ENCODE peak calls at places on chromosomes 1 and 21, in nine cellular contexts. One of them, this sample, is unnamed.
A peak's percentile ranks its signal among the peaks of the same experiment; 100 is the strongest.

GRCh38 chr1:41003640-41004220 is 17.8 kb downstream of the SLFNL1 start:
- DNase-seq in brain microvascular endothelial cell: peak; percentile 100
- DNase-seq in AG04450: peak; percentile 97
- DNase-seq in tibial nerve: peak; percentile 96
- DNase-seq in hepatocyte: peak; percentile 93
- DNase-seq in uterus: peak; percentile 90
- DNase-seq in effector memory CD4-positive, alpha-beta T cell: peak; percentile 50
- DNase-seq in RWPE1: peak; percentile 96
- DNase-seq in breast epithelium: peak; percentile 86
- DNase-seq in this sample: peak; percentile 94

GRCh38 chr1:175514309-175515001 is 228.9 kb downstream of the TNR start:
- DNase-seq in brain microvascular endothelial cell: no peak
- DNase-seq in AG04450: no peak
- DNase-seq in tibial nerve: no peak
- DNase-seq in hepatocyte: no peak
- DNase-seq in uterus: no peak
- DNase-seq in effector memory CD4-positive, alpha-beta T cell: no peak
- DNase-seq in RWPE1: no peak
- DNase-seq in breast epithelium: no peak
- DNase-seq in this sample: no peak

GRCh38 chr1:77718181-77718580 is 35.7 kb upstream of the ZZZ3 start:
- DNase-seq in brain microvascular endothelial cell: no peak
- DNase-seq in AG04450: no peak
- DNase-seq in tibial nerve: no peak
- DNase-seq in hepatocyte: no peak
- DNase-seq in uterus: no peak
- DNase-seq in effector memory CD4-positive, alpha-beta T cell: no peak
- DNase-seq in RWPE1: no peak
- DNase-seq in breast epithelium: no peak
- DNase-seq in this sample: no peak

GRCh38 chr1:16162163-16162822 is 6.4 kb upstream of the EPHA2 start:
- DNase-seq in brain microvascular endothelial cell: no peak
- DNase-seq in AG04450: no peak
- DNase-seq in tibial nerve: no peak
- DNase-seq in hepatocyte: peak; percentile 58
- DNase-seq in uterus: no peak
- DNase-seq in effector memory CD4-positive, alpha-beta T cell: peak; percentile 62
- DNase-seq in RWPE1: no peak
- DNase-seq in breast epithelium: no peak
- DNase-seq in this sample: no peak

GRCh38 chr1:194233069-194233468 is 1046.7 kb upstream of the B3GALT2 start:
- DNase-seq in brain microvascular endothelial cell: peak; percentile 5
- DNase-seq in AG04450: no peak
- DNase-seq in tibial nerve: no peak
- DNase-seq in hepatocyte: no peak
- DNase-seq in uterus: no peak
- DNase-seq in effector memory CD4-positive, alpha-beta T cell: no peak
- DNase-seq in RWPE1: no peak
- DNase-seq in breast epithelium: no peak
- DNase-seq in this sample: no peak

GRCh38 chr1:204863024-204863423 is 7.6 kb upstream of the NFASC start:
- DNase-seq in brain microvascular endothelial cell: no peak
- DNase-seq in AG04450: no peak
- DNase-seq in tibial nerve: no peak
- DNase-seq in hepatocyte: no peak
- DNase-seq in uterus: no peak
- DNase-seq in effector memory CD4-positive, alpha-beta T cell: no peak
- DNase-seq in RWPE1: no peak
- DNase-seq in breast epithelium: no peak
- DNase-seq in this sample: no peak

GRCh38 chr1:215566556-215567490 is at the start of gene KCTD3:
- DNase-seq in brain microvascular endothelial cell: peak; percentile 45
- DNase-seq in AG04450: no peak
- DNase-seq in tibial nerve: peak; percentile 46
- DNase-seq in hepatocyte: peak; percentile 82
- DNase-seq in uterus: peak; percentile 79
- DNase-seq in effector memory CD4-positive, alpha-beta T cell: no peak
- DNase-seq in RWPE1: peak; percentile 57
- DNase-seq in breast epithelium: peak; percentile 79
- DNase-seq in this sample: peak; percentile 51

GRCh38 chr1:39204441-39205081 is at the start of gene MACF1:
- DNase-seq in brain microvascular endothelial cell: peak; percentile 97
- DNase-seq in AG04450: peak; percentile 85
- DNase-seq in tibial nerve: peak; percentile 32
- DNase-seq in hepatocyte: peak; percentile 86
- DNase-seq in uterus: peak; percentile 78
- DNase-seq in effector memory CD4-positive, alpha-beta T cell: no peak
- DNase-seq in RWPE1: peak; percentile 26
- DNase-seq in breast epithelium: no peak
- DNase-seq in this sample: no peak

GRCh38 chr21:41360072-41360821 is 1.6 kb upstream of the MX2 start:
- DNase-seq in brain microvascular endothelial cell: no peak
- DNase-seq in AG04450: peak; percentile 10
- DNase-seq in tibial nerve: peak; percentile 53
- DNase-seq in hepatocyte: no peak
- DNase-seq in uterus: peak; percentile 62
- DNase-seq in effector memory CD4-positive, alpha-beta T cell: no peak
- DNase-seq in RWPE1: no peak
- DNase-seq in breast epithelium: peak; percentile 53
- DNase-seq in this sample: no peak

GRCh38 chr1:180928272-180929230 is 15.9 kb downstream of the KIAA1614 start:
- DNase-seq in brain microvascular endothelial cell: no peak
- DNase-seq in AG04450: no peak
- DNase-seq in tibial nerve: no peak
- DNase-seq in hepatocyte: no peak
- DNase-seq in uterus: no peak
- DNase-seq in effector memory CD4-positive, alpha-beta T cell: no peak
- DNase-seq in RWPE1: no peak
- DNase-seq in breast epithelium: no peak
- DNase-seq in this sample: no peak

GRCh38 chr1:64834734-64835133 is 89.9 kb downstream of the RAVER2 start:
- DNase-seq in brain microvascular endothelial cell: peak; percentile 69
- DNase-seq in AG04450: no peak
- DNase-seq in tibial nerve: no peak
- DNase-seq in hepatocyte: no peak
- DNase-seq in uterus: no peak
- DNase-seq in effector memory CD4-positive, alpha-beta T cell: no peak
- DNase-seq in RWPE1: peak; percentile 33
- DNase-seq in breast epithelium: no peak
- DNase-seq in this sample: no peak

GRCh38 chr21:35436899-35437298 is 387.8 kb upstream of the RUNX1 start:
- DNase-seq in brain microvascular endothelial cell: no peak
- DNase-seq in AG04450: no peak
- DNase-seq in tibial nerve: no peak
- DNase-seq in hepatocyte: no peak
- DNase-seq in uterus: no peak
- DNase-seq in effector memory CD4-positive, alpha-beta T cell: no peak
- DNase-seq in RWPE1: no peak
- DNase-seq in breast epithelium: no peak
- DNase-seq in this sample: no peak

GRCh38 chr1:112881742-112882127 is 74.3 kb downstream of the SLC16A1 start:
- DNase-seq in brain microvascular endothelial cell: no peak
- DNase-seq in AG04450: no peak
- DNase-seq in tibial nerve: no peak
- DNase-seq in hepatocyte: peak; percentile 37
- DNase-seq in uterus: peak; percentile 17
- DNase-seq in effector memory CD4-positive, alpha-beta T cell: no peak
- DNase-seq in RWPE1: no peak
- DNase-seq in breast epithelium: no peak
- DNase-seq in this sample: peak; percentile 14

GRCh38 chr1:226588484-226588883 is 39.9 kb downstream of the STUM start:
- DNase-seq in brain microvascular endothelial cell: no peak
- DNase-seq in AG04450: no peak
- DNase-seq in tibial nerve: no peak
- DNase-seq in hepatocyte: no peak
- DNase-seq in uterus: no peak
- DNase-seq in effector memory CD4-positive, alpha-beta T cell: no peak
- DNase-seq in RWPE1: no peak
- DNase-seq in breast epithelium: no peak
- DNase-seq in this sample: no peak
- H3K27ac ChIP-seq in brain microvascular endothelial cell: no peak overlapping the region
- H3K27ac ChIP-seq in AG04450: no peak overlapping the region
- H3K27ac ChIP-seq in tibial nerve: no peak overlapping the region
- H3K27ac ChIP-seq in hepatocyte: peak overlapping the region; percentile 42
- H3K27ac ChIP-seq in uterus: peak overlapping the region; percentile 76
- H3K27ac ChIP-seq in effector memory CD4-positive, alpha-beta T cell: no peak overlapping the region
- H3K27ac ChIP-seq in RWPE1: no peak overlapping the region
- H3K27ac ChIP-seq in breast epithelium: peak overlapping the region; percentile 72
- H3K27ac ChIP-seq in this sample: no peak overlapping the region

DNA sequence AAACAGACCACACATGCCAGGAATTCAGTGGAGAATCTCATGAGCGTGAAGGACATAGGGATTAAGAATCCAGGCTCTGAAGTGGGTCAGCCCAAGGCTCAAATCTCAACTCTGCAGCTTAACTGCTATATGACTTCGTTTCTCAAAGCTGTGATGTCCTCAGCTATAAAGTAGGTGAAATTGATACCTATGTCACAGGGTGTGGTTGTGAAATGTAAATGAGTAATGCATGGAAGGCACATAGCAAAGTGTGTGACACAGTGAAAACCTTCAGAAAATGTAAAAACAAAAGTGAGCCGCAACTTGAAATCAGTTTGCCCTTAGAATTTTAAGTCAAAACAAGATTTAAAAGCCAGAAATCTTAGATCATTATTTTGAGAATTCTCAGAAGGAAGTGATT is 145.7 kb upstream of the PRMT6 start:
- DNase-seq in brain microvascular endothelial cell: no peak
- DNase-seq in AG04450: no peak
- DNase-seq in tibial nerve: no peak
- DNase-seq in hepatocyte: no peak
- DNase-seq in uterus: no peak
- DNase-seq in effector memory CD4-positive, alpha-beta T cell: no peak
- DNase-seq in RWPE1: peak; percentile 2
- DNase-seq in breast epithelium: no peak
- DNase-seq in this sample: no peak
- H3K27ac ChIP-seq in brain microvascular endothelial cell: no peak overlapping the region
- H3K27ac ChIP-seq in AG04450: no peak overlapping the region
- H3K27ac ChIP-seq in tibial nerve: no peak overlapping the region
- H3K27ac ChIP-seq in hepatocyte: no peak overlapping the region
- H3K27ac ChIP-seq in uterus: no peak overlapping the region
- H3K27ac ChIP-seq in effector memory CD4-positive, alpha-beta T cell: no peak overlapping the region
- H3K27ac ChIP-seq in RWPE1: no peak overlapping the region
- H3K27ac ChIP-seq in breast epithelium: no peak overlapping the region
- H3K27ac ChIP-seq in this sample: no peak overlapping the region

GRCh38 chr1:48495911-48496310 is 23.9 kb upstream of the SPATA6 start:
- DNase-seq in brain microvascular endothelial cell: no peak
- DNase-seq in AG04450: no peak
- DNase-seq in tibial nerve: no peak
- DNase-seq in hepatocyte: no peak
- DNase-seq in uterus: no peak
- DNase-seq in effector memory CD4-positive, alpha-beta T cell: no peak
- DNase-seq in RWPE1: no peak
- DNase-seq in breast epithelium: no peak
- DNase-seq in this sample: no peak

GRCh38 chr1:48495166-48495565 is 23.2 kb upstream of the SPATA6 start:
- DNase-seq in brain microvascular endothelial cell: no peak
- DNase-seq in AG04450: no peak
- DNase-seq in tibial nerve: no peak
- DNase-seq in hepatocyte: no peak
- DNase-seq in uterus: no peak
- DNase-seq in effector memory CD4-positive, alpha-beta T cell: no peak
- DNase-seq in RWPE1: no peak
- DNase-seq in breast epithelium: no peak
- DNase-seq in this sample: no peak

GRCh38 chr1:48492392-48492791 is 20.4 kb upstream of the SPATA6 start:
- DNase-seq in brain microvascular endothelial cell: no peak
- DNase-seq in AG04450: no peak
- DNase-seq in tibial nerve: no peak
- DNase-seq in hepatocyte: no peak
- DNase-seq in uterus: no peak
- DNase-seq in effector memory CD4-positive, alpha-beta T cell: no peak
- DNase-seq in RWPE1: no peak
- DNase-seq in breast epithelium: no peak
- DNase-seq in this sample: no peak

GRCh38 chr1:48493970-48494769 is 22.2 kb upstream of the SPATA6 start:
- DNase-seq in brain microvascular endothelial cell: peak; percentile 79
- DNase-seq in AG04450: peak; percentile 90
- DNase-seq in tibial nerve: no peak
- DNase-seq in hepatocyte: peak; percentile 82
- DNase-seq in uterus: no peak
- DNase-seq in effector memory CD4-positive, alpha-beta T cell: no peak
- DNase-seq in RWPE1: no peak
- DNase-seq in breast epithelium: no peak
- DNase-seq in this sample: peak; percentile 50

GRCh38 chr1:48493031-48493430 is 21.0 kb upstream of the SPATA6 start:
- DNase-seq in brain microvascular endothelial cell: no peak
- DNase-seq in AG04450: no peak
- DNase-seq in tibial nerve: no peak
- DNase-seq in hepatocyte: no peak
- DNase-seq in uterus: no peak
- DNase-seq in effector memory CD4-positive, alpha-beta T cell: no peak
- DNase-seq in RWPE1: no peak
- DNase-seq in breast epithelium: no peak
- DNase-seq in this sample: no peak
- H3K27ac ChIP-seq in brain microvascular endothelial cell: no peak overlapping the region
- H3K27ac ChIP-seq in AG04450: no peak overlapping the region
- H3K27ac ChIP-seq in tibial nerve: no peak overlapping the region
- H3K27ac ChIP-seq in hepatocyte: peak overlapping the region; percentile 81
- H3K27ac ChIP-seq in uterus: no peak overlapping the region
- H3K27ac ChIP-seq in effector memory CD4-positive, alpha-beta T cell: no peak overlapping the region
- H3K27ac ChIP-seq in RWPE1: no peak overlapping the region
- H3K27ac ChIP-seq in breast epithelium: no peak overlapping the region
- H3K27ac ChIP-seq in this sample: peak overlapping the region; percentile 80

DNA sequence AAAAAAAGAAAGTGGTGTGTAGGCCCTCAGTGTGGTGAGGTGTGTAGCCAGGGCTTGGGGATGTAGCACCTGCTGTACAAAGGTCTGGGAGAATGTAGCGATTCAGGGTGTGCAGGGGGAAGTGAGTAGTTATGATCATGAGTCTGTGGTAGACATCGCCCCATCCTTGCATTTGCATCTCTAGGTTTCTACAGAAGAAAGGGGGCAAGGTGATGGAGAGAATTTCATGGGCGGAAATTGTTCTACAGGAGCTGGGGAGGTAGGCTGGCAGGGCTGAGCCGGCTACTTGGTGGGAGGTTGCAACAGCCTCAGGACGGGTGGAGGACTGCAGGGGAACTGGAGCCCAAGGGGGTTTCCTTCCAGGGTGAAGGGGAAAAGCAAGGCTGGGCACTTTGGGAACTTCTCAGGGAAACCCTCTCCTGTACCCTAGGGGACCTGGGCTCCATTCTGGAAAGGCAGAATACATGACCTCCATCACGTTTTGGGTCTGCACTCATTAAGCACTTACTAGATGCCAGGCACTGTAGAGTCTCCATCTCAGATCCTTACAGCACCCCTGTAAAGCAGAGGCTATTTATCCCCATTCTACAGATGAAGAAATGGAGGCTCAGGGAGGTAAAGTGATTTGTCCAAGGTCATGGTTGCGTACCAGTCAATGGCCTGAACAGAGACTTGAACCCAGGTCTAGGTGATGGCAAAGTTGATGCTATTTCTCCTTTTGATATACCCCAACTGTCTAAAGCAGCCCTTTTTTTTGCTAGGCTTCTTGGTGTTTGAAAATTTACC is 14.5 kb upstream of the TNFRSF1B start:
- DNase-seq in brain microvascular endothelial cell: no peak
- DNase-seq in AG04450: no peak
- DNase-seq in tibial nerve: no peak
- DNase-seq in hepatocyte: no peak
- DNase-seq in uterus: no peak
- DNase-seq in effector memory CD4-positive, alpha-beta T cell: no peak
- DNase-seq in RWPE1: no peak
- DNase-seq in breast epithelium: no peak
- DNase-seq in this sample: no peak
- H3K27ac ChIP-seq in brain microvascular endothelial cell: no peak overlapping the region
- H3K27ac ChIP-seq in AG04450: peak overlapping the region; percentile 69
- H3K27ac ChIP-seq in tibial nerve: no peak overlapping the region
- H3K27ac ChIP-seq in hepatocyte: no peak overlapping the region
- H3K27ac ChIP-seq in uterus: no peak overlapping the region
- H3K27ac ChIP-seq in effector memory CD4-positive, alpha-beta T cell: peak overlapping the region; percentile 69
- H3K27ac ChIP-seq in RWPE1: no peak overlapping the region
- H3K27ac ChIP-seq in breast epithelium: peak overlapping the region; percentile 75
- H3K27ac ChIP-seq in this sample: no peak overlapping the region

GRCh38 chr1:17831619-17832018 is 76.5 kb downstream of the ACTL8 start:
- DNase-seq in brain microvascular endothelial cell: peak; percentile 48
- DNase-seq in AG04450: peak; percentile 24
- DNase-seq in tibial nerve: no peak
- DNase-seq in hepatocyte: peak; percentile 72
- DNase-seq in uterus: no peak
- DNase-seq in effector memory CD4-positive, alpha-beta T cell: no peak
- DNase-seq in RWPE1: peak; percentile 36
- DNase-seq in breast epithelium: no peak
- DNase-seq in this sample: no peak
- H3K27ac ChIP-seq in brain microvascular endothelial cell: no peak overlapping the region
- H3K27ac ChIP-seq in AG04450: no peak overlapping the region
- H3K27ac ChIP-seq in tibial nerve: no peak overlapping the region
- H3K27ac ChIP-seq in hepatocyte: no peak overlapping the region
- H3K27ac ChIP-seq in uterus: no peak overlapping the region
- H3K27ac ChIP-seq in effector memory CD4-positive, alpha-beta T cell: no peak overlapping the region
- H3K27ac ChIP-seq in RWPE1: no peak overlapping the region
- H3K27ac ChIP-seq in breast epithelium: no peak overlapping the region
- H3K27ac ChIP-seq in this sample: no peak overlapping the region